ENCODE peak calls at places on chromosomes 3 and 15, in nine cellular contexts. K is DMS53, H is Calu3, V is psoas muscle, Y is retina, T is neural crest cell, Z is mesendoderm, D is pancreas, Q is cardiac fibroblast. J is an unnamed sample.

GRCh38 chr15:71447328-71448250 is 332.3 kb downstream of the THSD4 start:
- DNase-seq in K (no peak), H (peak; percentile 60), V (no peak), Y (no peak), T (no peak), Z (peak; percentile 73), D (no peak), Q (peak; percentile 25), J (peak; percentile 29)

GRCh38 chr3:182284793-182285192 is 508.5 kb upstream of the ATP11B start:
- DNase-seq in K (peak; percentile 96), H (peak; percentile 75), V (no peak), Y (no peak), T (no peak), Z (peak; percentile 6), D (no peak), Q (no peak), J (no peak)

GRCh38 chr15:65423977-65424679 is 1.4 kb upstream of the IGDCC4 start:
- DNase-seq in K (peak; percentile 20), H (no peak), V (no peak), Y (no peak), T (no peak), Z (peak; percentile 57), D (no peak), Q (no peak), J (no peak)

GRCh38 chr3:169556349-169556870 is 107.1 kb downstream of the MECOM start:
- DNase-seq in K (no peak), H (no peak), V (no peak), Y (no peak), T (no peak), Z (no peak), D (no peak), Q (no peak), J (no peak)

GRCh38 chr15:64151727-64152506 is at the start of gene SNX22:
- DNase-seq in K (peak; percentile 61), H (peak; percentile 44), V (no peak), Y (peak; percentile 71), T (no peak), Z (no peak), D (peak; percentile 53), Q (no peak), J (peak; percentile 42)

GRCh38 chr15:35491999-35492398 is 54.0 kb downstream of the DPH6 start:
- DNase-seq in K (no peak), H (no peak), V (no peak), Y (no peak), T (no peak), Z (no peak), D (no peak), Q (no peak), J (no peak)

GRCh38 chr15:81858586-81858985 is 187.2 kb downstream of the MEX3B start:
- DNase-seq in K (no peak), H (no peak), V (no peak), Y (no peak), T (no peak), Z (no peak), D (no peak), Q (no peak), J (no peak)

GRCh38 chr3:140994316-140994715 is 52.7 kb downstream of the SLC25A36 start:
- DNase-seq in K (no peak), H (no peak), V (no peak), Y (no peak), T (no peak), Z (no peak), D (no peak), Q (no peak), J (peak; percentile 11)

GRCh38 chr15:69535101-69535638 is 82.6 kb downstream of the RPLP1 start:
- DNase-seq in K (no peak), H (no peak), V (no peak), Y (no peak), T (no peak), Z (peak; percentile 65), D (no peak), Q (peak; percentile 37), J (peak; percentile 71)

GRCh38 chr15:38130200-38130567 is 122.5 kb upstream of the SPRED1 start:
- DNase-seq in K (no peak), H (no peak), V (no peak), Y (no peak), T (no peak), Z (no peak), D (no peak), Q (no peak), J (no peak)

GRCh38 chr3:67719333-67719732 is 64.9 kb upstream of the SUCLG2 start:
- DNase-seq in K (no peak), H (no peak), V (no peak), Y (no peak), T (no peak), Z (no peak), D (no peak), Q (no peak), J (no peak)

GRCh38 chr3:42300013-42300412 is 34.0 kb upstream of the CCK start:
- DNase-seq in K (peak; percentile 0), H (peak; percentile 31), V (no peak), Y (peak; percentile 56), T (peak; percentile 43), Z (peak; percentile 60), D (peak; percentile 23), Q (peak; percentile 43), J (peak; percentile 54)

GRCh38 chr3:126448141-126448892 is 27.4 kb downstream of the ZXDC start:
- DNase-seq in K (no peak), H (no peak), V (no peak), Y (no peak), T (no peak), Z (no peak), D (peak; percentile 8), Q (no peak), J (no peak)

GRCh38 chr3:178966299-178967183 is 105.1 kb downstream of the ZMAT3 start:
- DNase-seq in K (peak; percentile 69), H (no peak), V (no peak), Y (peak; percentile 14), T (no peak), Z (peak; percentile 21), D (peak; percentile 17), Q (peak; percentile 61), J (peak; percentile 39)

J was measured in GM03348.